ENCODE peak calls at places on chromosome 19, in nine cellular contexts. U is cerebellar cortex; M is NCI-H510A; W is Calu3; I is CD4-positive, alpha-beta T cell; T is HTR-8/SVneo; E is type B pancreatic cell; K is cardiac fibroblast; Q is hippocampal formation. A is an unnamed sample.

GRCh38 chr19:45677351-45678230 is 9.6 kb downstream of the GIPR start:
- DNase-seq in U (peak), M (no peak), W (peak), I (peak), T (no peak), E (peak), K (peak), Q (no peak), A (no peak)

GRCh38 chr19:8371011-8371804 is 7.3 kb downstream of the ANGPTL4 start:
- DNase-seq in U (no peak), M (no peak), W (no peak), I (no peak), T (no peak), E (no peak), K (no peak), Q (no peak), A (no peak)

GRCh38 chr19:29533578-29534544 is 8.1 kb downstream of the VSTM2B start:
- DNase-seq in U (no peak), M (no peak), W (no peak), I (no peak), T (no peak), E (peak), K (no peak), Q (no peak), A (no peak)

GRCh38 chr19:55092423-55093318 is 17.0 kb downstream of the EPS8L1 start:
- DNase-seq in U (no peak), M (no peak), W (no peak), I (no peak), T (no peak), E (no peak), K (no peak), Q (no peak), A (no peak)

GRCh38 chr19:28785961-28786360 is 427.0 kb downstream of the UQCRFS1 start:
- DNase-seq in U (no peak), M (no peak), W (no peak), I (no peak), T (no peak), E (no peak), K (no peak), Q (no peak), A (no peak)

GRCh38 chr19:50723069-50723468 is at the start of gene CLEC11A:
- DNase-seq in U (peak), M (no peak), W (no peak), I (no peak), T (no peak), E (no peak), K (peak), Q (no peak), A (no peak)

GRCh38 chr19:42272535-42272897 is 3.5 kb downstream of the CIC start:
- DNase-seq in U (no peak), M (no peak), W (no peak), I (no peak), T (no peak), E (no peak), K (no peak), Q (no peak), A (no peak)

GRCh38 chr19:16113727-16114126 is 2.0 kb downstream of the RAB8A start:
- DNase-seq in U (no peak), M (no peak), W (no peak), I (no peak), T (no peak), E (no peak), K (no peak), Q (no peak), A (no peak)

GRCh38 chr19:1941146-1942077 is at the start of gene CSNK1G2:
- DNase-seq in U (no peak), M (no peak), W (no peak), I (peak), T (no peak), E (peak), K (no peak), Q (no peak), A (peak)